ENCODE peak calls at places on chromosome 19, in nine cellular contexts. H is cardiac fibroblast; P is omental fat pad; B is T-helper 2 cell; O is epithelial cell of esophagus; D is ACHN; I is midbrain; X is ELF-1; T is stimulated activated naive CD4-positive, alpha-beta T cell. Q is an unnamed sample.

GRCh38 chr19:6501740-6502648 is at the start of gene TUBB4A:
- DNase-seq in H (no peak), P (no peak), B (no peak), O (no peak), D (peak; percentile 26), I (peak; percentile 89), X (no peak), T (no peak), Q (no peak)

GRCh38 chr19:44757735-44758505 is 9.4 kb downstream of the BCL3 start:
- DNase-seq in H (peak; percentile 76), P (no peak), B (no peak), O (no peak), D (no peak), I (no peak), X (peak; percentile 75), T (no peak), Q (no peak)

GRCh38 chr19:14059093-14059480 is 2.8 kb downstream of the PALM3 start:
- DNase-seq in H (no peak), P (no peak), B (no peak), O (no peak), D (no peak), I (no peak), X (peak; percentile 26), T (no peak), Q (no peak)

GRCh38 chr19:6222884-6223283 is 56.9 kb downstream of the MLLT1 start:
- DNase-seq in H (no peak), P (no peak), B (no peak), O (peak; percentile 73), D (no peak), I (no peak), X (no peak), T (no peak), Q (no peak)

GRCh38 chr19:5031231-5032100 is 62.6 kb downstream of the KDM4B start:
- DNase-seq in H (peak; percentile 78), P (peak; percentile 87), B (peak; percentile 62), O (peak; percentile 74), D (peak; percentile 70), I (peak; percentile 79), X (peak; percentile 93), T (peak; percentile 49), Q (peak; percentile 74)

GRCh38 chr19:9917322-9917721 is 19.0 kb downstream of the OLFM2 start:
- DNase-seq in H (peak; percentile 63), P (no peak), B (no peak), O (peak; percentile 53), D (peak; percentile 37), I (peak; percentile 38), X (peak; percentile 78), T (no peak), Q (no peak)

GRCh38 chr19:56838930-56839664 is 1.4 kb downstream of the PEG3 start:
- DNase-seq in H (peak; percentile 96), P (peak; percentile 91), B (no peak), O (peak; percentile 22), D (no peak), I (peak; percentile 99), X (no peak), T (no peak), Q (no peak)

GRCh38 chr19:11324079-11324661 is 15.3 kb downstream of the RAB3D start:
- DNase-seq in H (peak; percentile 97), P (peak; percentile 46), B (no peak), O (peak; percentile 94), D (peak; percentile 76), I (peak; percentile 66), X (peak; percentile 36), T (no peak), Q (no peak)

GRCh38 chr19:21697171-21697570 is 70.2 kb downstream of the ZNF100 start:
- DNase-seq in H (no peak), P (no peak), B (no peak), O (no peak), D (no peak), I (no peak), X (no peak), T (no peak), Q (no peak)

GRCh38 chr19:11168568-11168967 is 13.0 kb upstream of the SPC24 start:
- DNase-seq in H (peak; percentile 90), P (no peak), B (no peak), O (peak; percentile 97), D (peak; percentile 93), I (no peak), X (no peak), T (no peak), Q (no peak)

GRCh38 chr19:18388328-18389094 is 2.6 kb downstream of the GDF15 start:
- DNase-seq in H (peak; percentile 59), P (no peak), B (peak; percentile 65), O (peak; percentile 57), D (no peak), I (peak; percentile 78), X (peak; percentile 93), T (peak; percentile 36), Q (peak; percentile 79)

GRCh38 chr19:19179548-19180441 is 9.7 kb upstream of the MEF2B start:
- DNase-seq in H (no peak), P (no peak), B (no peak), O (no peak), D (peak; percentile 93), I (no peak), X (no peak), T (no peak), Q (no peak)

GRCh38 chr19:32497386-32497785 is 83.6 kb upstream of the PDCD5 start:
- DNase-seq in H (no peak), P (no peak), B (no peak), O (no peak), D (no peak), I (no peak), X (no peak), T (no peak), Q (no peak)

GRCh38 chr19:53908106-53908932 is 759 bp upstream of the CACNG7 start:
- DNase-seq in H (peak; percentile 67), P (no peak), B (no peak), O (peak; percentile 35), D (no peak), I (peak; percentile 86), X (peak; percentile 83), T (no peak), Q (no peak)

GRCh38 chr19:47729799-47730520 is 15.4 kb upstream of the NOP53 start:
- DNase-seq in H (peak; percentile 68), P (peak; percentile 40), B (no peak), O (peak; percentile 72), D (peak; percentile 75), I (no peak), X (peak; percentile 84), T (no peak), Q (peak; percentile 77)

GRCh38 chr19:33310606-33311325 is 8.4 kb upstream of the CEBPA start:
- DNase-seq in H (no peak), P (no peak), B (no peak), O (peak; percentile 46), D (no peak), I (no peak), X (no peak), T (no peak), Q (no peak)

Q was measured in LoVo.